ENCODE peak calls at places on chromosome 14, in nine cellular contexts. O is upper lobe of right lung; Y is HFFc6; H is GM10248; C is CD8-positive, alpha-beta T cell; F is fibroblast of pulmonary artery; G is MM.1S; J is neural progenitor cell; R is esophagus squamous epithelium. X is an unnamed sample.

GRCh38 chr14:68158640-68159039 is 339.1 kb downstream of the RAD51B start:
- DNase-seq in G (no peak), F (no peak), H (no peak), R (no peak), Y (no peak), C (no peak), O (no peak), J (no peak), X (no peak)

GRCh38 chr14:58239259-58240210 is 5.1 kb upstream of the PSMA3 start:
- DNase-seq in G (peak), O (peak), F (peak), C (peak), J (peak), H (no peak), R (no peak), Y (peak), X (peak)

GRCh38 chr14:94823556-94824341 is 53.8 kb upstream of the GSC start:
- DNase-seq in F (peak), J (no peak), R (no peak), Y (no peak), H (no peak), C (no peak), O (no peak), G (no peak), X (peak)

GRCh38 chr14:52015411-52016030 is 26.2 kb downstream of the RTRAF start:
- DNase-seq in H (no peak), F (no peak), G (no peak), R (no peak), C (no peak), O (no peak), J (peak), Y (no peak), X (peak)

GRCh38 chr14:104436741-104437701 is 142.5 kb upstream of the C14orf180 start:
- DNase-seq in H (peak), Y (no peak), F (no peak), R (no peak), J (no peak), G (no peak), O (peak), C (no peak), X (no peak)

GRCh38 chr14:68065322-68065721 is 245.7 kb downstream of the RAD51B start:
- DNase-seq in J (no peak), Y (no peak), C (no peak), G (no peak), O (no peak), F (no peak), R (no peak), H (no peak), X (no peak)

GRCh38 chr14:67579636-67580035 is 20.4 kb downstream of the PIGH start:
- DNase-seq in Y (no peak), H (no peak), J (no peak), C (no peak), F (no peak), G (no peak), R (no peak), O (no peak), X (no peak)

GRCh38 chr14:94009767-94010166 is 12.7 kb downstream of the CCDC197 start:
- DNase-seq in O (no peak), F (peak), C (no peak), Y (peak), H (peak), G (peak), R (no peak), J (no peak), X (peak)

GRCh38 chr14:74838141-74838540 is 37.8 kb downstream of the PROX2 start:
- DNase-seq in C (no peak), G (peak), R (no peak), O (no peak), F (no peak), Y (no peak), J (no peak), H (no peak), X (no peak)

GRCh38 chr14:74980746-74981661 is 21.7 kb upstream of the EIF2B2 start:
- DNase-seq in G (no peak), H (peak), F (peak), O (no peak), C (no peak), J (peak), Y (no peak), R (no peak), X (peak)

GRCh38 chr14:104786726-104787675 is 8.5 kb downstream of the AKT1 start:
- DNase-seq in H (no peak), G (no peak), J (no peak), O (no peak), Y (no peak), R (no peak), C (no peak), F (no peak), X (no peak)

GRCh38 chr14:26872510-26872909 is 274.7 kb upstream of the NOVA1 start:
- DNase-seq in Y (no peak), O (no peak), J (peak), H (no peak), G (no peak), C (no peak), R (no peak), F (peak), X (no peak)

GRCh38 chr14:80726211-80726610 is 215.3 kb downstream of the CEP128 start:
- DNase-seq in H (no peak), O (no peak), G (no peak), R (no peak), Y (no peak), C (no peak), F (no peak), J (no peak), X (no peak)

GRCh38 chr14:92897922-92898599 is 24.9 kb upstream of the CHGA start:
- DNase-seq in F (no peak), G (no peak), Y (no peak), C (no peak), J (no peak), R (no peak), H (no peak), O (no peak), X (peak)

GRCh38 chr14:100767788-100768536 is 41.3 kb downstream of the DLK1 start:
- DNase-seq in R (no peak), O (peak), J (no peak), Y (no peak), C (no peak), F (no peak), H (no peak), G (no peak), X (no peak)

GRCh38 chr14:81256289-81256960 is 35.7 kb upstream of the GTF2A1 start:
- DNase-seq in J (no peak), G (no peak), F (no peak), R (no peak), O (no peak), Y (no peak), H (no peak), C (no peak), X (no peak)

GRCh38 chr14:104805326-104805678 is 4.4 kb downstream of the ZBTB42 start:
- DNase-seq in J (no peak), C (no peak), R (no peak), Y (peak), O (no peak), F (peak), G (no peak), H (no peak), X (peak)

GRCh38 chr14:95299271-95299670 is 20.4 kb downstream of the CLMN start:
- DNase-seq in R (no peak), G (no peak), H (no peak), J (no peak), O (no peak), Y (no peak), F (no peak), C (no peak), X (no peak)

GRCh38 chr14:36582011-36582873 is at the start of gene NKX2-8:
- DNase-seq in H (peak), J (peak), Y (no peak), F (no peak), R (no peak), G (no peak), C (no peak), O (peak), X (peak)

GRCh38 chr14:100782516-100783320 is 43.2 kb upstream of the MEG3 start:
- DNase-seq in H (no peak), J (no peak), C (no peak), F (no peak), O (peak), R (no peak), Y (no peak), G (no peak), X (no peak)

GRCh38 chr14:79051009-79051710 is 881.0 kb downstream of the NRXN3 start:
- DNase-seq in H (no peak), R (no peak), C (no peak), J (no peak), F (no peak), Y (no peak), G (no peak), O (no peak), X (no peak)

GRCh38 chr14:96255501-96256366 is at the start of gene BDKRB1:
- DNase-seq in C (no peak), O (no peak), R (no peak), G (no peak), F (peak), J (no peak), Y (peak), H (no peak), X (peak)

GRCh38 chr14:80978403-80978802 is 23.0 kb downstream of the TSHR start:
- DNase-seq in J (no peak), O (no peak), Y (no peak), C (no peak), F (no peak), R (no peak), H (no peak), G (no peak), X (no peak)

GRCh38 chr14:23572841-23573240 is 5.2 kb upstream of the AP1G2 start:
- DNase-seq in Y (no peak), H (no peak), G (no peak), J (no peak), O (peak), C (no peak), F (no peak), R (no peak), X (no peak)

GRCh38 chr14:72573725-72574426 is 320.0 kb downstream of the DPF3 start:
- DNase-seq in O (no peak), J (no peak), H (no peak), R (no peak), C (no peak), Y (no peak), F (no peak), G (no peak), X (no peak)

GRCh38 chr14:52455291-52456088 is 96.8 kb downstream of the TXNDC16 start:
- DNase-seq in R (no peak), H (no peak), O (no peak), F (peak), Y (peak), J (no peak), C (no peak), G (no peak), X (peak)

GRCh38 chr14:99590746-99591555 is 13.1 kb downstream of the CCDC85C start:
- DNase-seq in R (no peak), C (no peak), F (peak), Y (peak), O (no peak), J (no peak), H (no peak), G (no peak), X (peak)

GRCh38 chr14:96189288-96189711 is 15.3 kb upstream of the BDKRB2 start:
- DNase-seq in G (no peak), F (peak), H (peak), R (no peak), O (no peak), J (no peak), Y (peak), C (no peak), X (no peak)

GRCh38 chr14:62629070-62629580 is 416.1 kb downstream of the KCNH5 start:
- DNase-seq in F (no peak), O (no peak), Y (no peak), R (no peak), J (no peak), G (no peak), C (no peak), H (no peak), X (no peak)
- TF ChIP-seq CTCF in F (no peak), O (no peak), Y (no peak), R (no peak), J (no peak), G (no peak), C (no peak), H (no peak), X (no peak)

GRCh38 chr14:22147716-22148115 is 441.3 kb downstream of the DAD1 start:
- DNase-seq in H (no peak), G (no peak), Y (no peak), F (no peak), C (no peak), O (no peak), R (no peak), J (no peak), X (peak)
- TF ChIP-seq CTCF in H (no peak), G (no peak), Y (no peak), F (no peak), C (no peak), O (no peak), R (no peak), J (no peak), X (peak)

GRCh38 chr14:50980451-50980850 is 36.2 kb upstream of the PYGL start:
- DNase-seq in O (no peak), G (no peak), R (no peak), Y (no peak), C (no peak), H (no peak), F (no peak), J (no peak), X (no peak)
- TF ChIP-seq CTCF in O (no peak), G (no peak), R (no peak), Y (no peak), C (no peak), H (no peak), F (no peak), J (no peak), X (no peak)

DNA sequence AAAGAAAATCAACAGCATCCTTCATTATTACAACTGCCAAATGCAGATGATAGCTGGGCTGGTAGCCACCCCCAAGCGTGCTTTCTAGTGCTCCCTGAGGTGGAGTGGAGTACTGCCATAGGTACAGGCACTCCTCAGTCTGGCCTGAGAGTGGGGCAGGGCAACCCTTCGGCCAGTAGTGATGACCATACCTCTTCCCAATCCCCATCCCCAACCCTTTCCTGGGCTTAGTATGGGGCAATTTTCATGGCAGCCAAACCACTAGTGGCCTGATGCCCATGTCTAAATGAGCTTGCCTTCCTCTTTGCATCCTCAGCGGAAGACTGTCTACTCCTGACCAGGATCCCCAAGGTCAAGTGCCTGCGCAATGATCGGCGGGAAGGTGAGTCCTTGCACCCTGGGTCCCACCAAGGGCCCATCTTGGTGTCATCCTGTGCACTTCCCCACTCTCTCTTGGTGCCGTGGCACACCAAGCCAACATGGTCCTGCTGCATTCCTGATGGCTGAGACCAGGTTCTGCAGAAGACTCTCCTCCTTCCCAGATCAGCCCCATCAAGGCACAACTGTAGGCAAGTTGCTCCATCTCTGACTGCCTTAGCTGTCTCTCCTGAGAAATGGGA is 65.8 kb downstream of the GALNT16 start:
- DNase-seq in G (no peak), Y (no peak), F (no peak), J (no peak), C (no peak), R (no peak), H (no peak), O (peak), X (no peak)
- TF ChIP-seq CTCF in G (no peak), Y (no peak), F (peak), J (peak), C (no peak), R (no peak), H (no peak), O (no peak), X (no peak)

GRCh38 chr14:34277191-34277590 is 184.8 kb downstream of the SPTSSA start:
- DNase-seq in C (no peak), R (no peak), F (no peak), J (no peak), H (no peak), G (no peak), O (no peak), Y (no peak), X (no peak)
- TF ChIP-seq CTCF in C (no peak), R (no peak), F (no peak), J (no peak), H (no peak), G (no peak), O (no peak), Y (no peak), X (no peak)

GRCh38 chr14:76473381-76474263 is 97.7 kb downstream of the ESRRB start:
- DNase-seq in C (no peak), J (peak), H (no peak), Y (no peak), O (peak), R (no peak), F (no peak), G (no peak), X (no peak)
- TF ChIP-seq CTCF in C (no peak), J (peak), H (no peak), Y (peak), O (peak), R (no peak), F (no peak), G (no peak), X (no peak)

GRCh38 chr14:102949062-102949800 is 26.8 kb downstream of the AMN start:
- DNase-seq in R (no peak), F (no peak), Y (peak), J (no peak), O (no peak), C (peak), H (peak), G (no peak), X (no peak)
- TF ChIP-seq CTCF in R (no peak), F (no peak), Y (no peak), J (no peak), O (no peak), C (no peak), H (no peak), G (no peak), X (no peak)

GRCh38 chr14:59913187-59913586 is 6.8 kb upstream of the LRRC9 start:
- DNase-seq in G (no peak), Y (no peak), F (no peak), C (no peak), H (no peak), R (no peak), J (no peak), O (no peak), X (no peak)

GRCh38 chr14:59920378-59920683 is 387 bp downstream of the LRRC9 start:
- DNase-seq in F (no peak), J (no peak), G (no peak), Y (no peak), H (peak), R (no peak), O (no peak), C (no peak), X (no peak)

GRCh38 chr14:59919582-59920377 is at the start of gene LRRC9:
- DNase-seq in Y (no peak), F (peak), C (peak), R (no peak), G (no peak), J (peak), O (peak), H (peak), X (no peak)

GRCh38 chr14:59918824-59919581 is 941 bp upstream of the LRRC9 start:
- DNase-seq in Y (peak), J (peak), C (no peak), O (no peak), F (peak), G (no peak), H (peak), R (no peak), X (peak)
- TF ChIP-seq CTCF in Y (peak), J (peak), C (peak), O (peak), F (peak), G (peak), H (no peak), R (no peak), X (peak)

GRCh38 chr14:30283822-30284446 is 275.0 kb upstream of the G2E3 start:
- DNase-seq in O (no peak), F (peak), H (peak), G (peak), R (no peak), J (peak), C (no peak), Y (peak), X (peak)
- TF ChIP-seq CTCF in O (peak), F (peak), H (peak), G (peak), R (no peak), J (peak), C (no peak), Y (peak), X (peak)

GRCh38 chr14:32706672-32707071 is 232.0 kb upstream of the NPAS3 start:
- DNase-seq in Y (no peak), R (no peak), G (peak), H (no peak), O (no peak), C (no peak), F (no peak), J (no peak), X (no peak)
- TF ChIP-seq CTCF in Y (no peak), R (no peak), G (no peak), H (no peak), O (no peak), C (no peak), F (no peak), J (no peak), X (no peak)